ENCODE peak calls at places on chromosome 16, in eight cellular contexts. C is WTC11, D is iPS-NIHi11, G is MG63, J is substantia nigra, R is lung microvascular endothelial cell, A is dermis blood vessel endothelial cell, X is transverse colon. H is an unnamed sample.

GRCh38 chr16:14168146-14168545 is 97.0 kb downstream of the MRTFB start:
- DNase-seq in C (no peak), D (no peak), G (no peak), J (no peak), R (no peak), A (no peak), X (no peak), H (no peak)

GRCh38 chr16:89557230-89557935 is 3.1 kb upstream of the RPL13 start:
- DNase-seq in C (peak; percentile 97), D (peak; percentile 90), G (peak; percentile 46), J (peak; percentile 95), R (peak; percentile 93), A (peak; percentile 90), X (peak; percentile 83), H (peak; percentile 81)

GRCh38 chr16:17362946-17363345 is 107.8 kb downstream of the XYLT1 start:
- DNase-seq in C (no peak), D (no peak), G (no peak), J (no peak), R (no peak), A (no peak), X (no peak), H (no peak)

GRCh38 chr16:8679156-8679555 is 4.7 kb downstream of the ABAT start:
- DNase-seq in C (no peak), D (no peak), G (no peak), J (no peak), R (no peak), A (no peak), X (no peak), H (no peak)

GRCh38 chr16:85803570-85803969 is 4.1 kb downstream of the COX4I1 start:
- DNase-seq in C (no peak), D (no peak), G (no peak), J (no peak), R (no peak), A (no peak), X (no peak), H (no peak)

GRCh38 chr16:87074635-87075318 is 242.4 kb downstream of the C16orf95 start:
- DNase-seq in C (no peak), D (no peak), G (no peak), J (no peak), R (peak; percentile 92), A (no peak), X (peak; percentile 23), H (no peak)

GRCh38 chr16:16064874-16065384 is 115.5 kb downstream of the ABCC1 start:
- DNase-seq in C (no peak), D (no peak), G (no peak), J (no peak), R (no peak), A (no peak), X (no peak), H (no peak)

GRCh38 chr16:50699345-50700159 is 6.1 kb downstream of the NOD2 start:
- DNase-seq in C (no peak), D (no peak), G (no peak), J (no peak), R (no peak), A (no peak), X (no peak), H (no peak)

GRCh38 chr16:27400751-27401620 is 988 bp upstream of the IL21R start:
- DNase-seq in C (no peak), D (no peak), G (no peak), J (no peak), R (no peak), A (no peak), X (no peak), H (no peak)

GRCh38 chr16:1727651-1728624 is 21.9 kb downstream of the MAPK8IP3 start:
- DNase-seq in C (no peak), D (no peak), G (no peak), J (no peak), R (no peak), A (no peak), X (no peak), H (no peak)

GRCh38 chr16:1823821-1824220 is 2.8 kb downstream of the HAGH start:
- DNase-seq in C (peak; percentile 67), D (peak; percentile 49), G (peak; percentile 36), J (peak; percentile 18), R (peak; percentile 54), A (peak; percentile 83), X (no peak), H (peak; percentile 76)